ENCODE peak calls at places on chromosomes 1 and 21, in six cellular contexts. R is GM23338, U is heart right ventricle, F is prostate gland, O is left ventricle myocardium inferior, S is H9. W is an unnamed sample. For H3K27me3, the result is how much of the 10 kb centered on the place peaks cover.

GRCh38 chr1:94281361-94282142 is 44.2 kb upstream of the ARHGAP29 start:
- DNase-seq in R (no peak), U (no peak), F (no peak), O (no peak), S (no peak), W (no peak)

GRCh38 chr1:167518331-167518700 is at the start of gene CD247:
- DNase-seq in R (no peak), U (no peak), F (no peak), O (no peak), S (no peak), W (no peak)

GRCh38 chr1:24830680-24831272 is 85.5 kb downstream of the CLIC4 start:
- DNase-seq in R (peak), U (no peak), F (no peak), O (no peak), S (no peak), W (no peak)

GRCh38 chr1:246074421-246074820 is 432.7 kb downstream of the SMYD3 start:
- DNase-seq in R (no peak), U (no peak), F (no peak), O (no peak), S (no peak), W (no peak)

GRCh38 chr1:101239095-101240040 is 2.5 kb downstream of the S1PR1 start:
- DNase-seq in R (no peak), U (no peak), F (no peak), O (no peak), S (no peak), W (no peak)

GRCh38 chr1:60171793-60172192 is 98.2 kb upstream of the C1orf87 start:
- DNase-seq in R (no peak), U (no peak), F (no peak), O (no peak), S (no peak), W (no peak)

GRCh38 chr1:107243461-107243860 is 102.6 kb downstream of the NTNG1 start:
- DNase-seq in R (no peak), U (no peak), F (no peak), O (no peak), S (no peak), W (no peak)

GRCh38 chr1:191490303-191490702 is 668.0 kb upstream of the RGS18 start:
- DNase-seq in R (no peak), U (no peak), F (no peak), O (no peak), S (no peak), W (no peak)

GRCh38 chr1:98053471-98054366 is 132.9 kb upstream of the DPYD start:
- DNase-seq in R (peak), U (peak), F (peak), O (peak), S (peak), W (peak)

GRCh38 chr1:232528472-232529089 is 101.4 kb downstream of the SIPA1L2 start:
- DNase-seq in R (no peak), U (no peak), F (no peak), O (no peak), S (no peak), W (no peak)

GRCh38 chr21:42734323-42734971 is 81.0 kb downstream of the PDE9A start:
- DNase-seq in R (no peak), U (no peak), F (no peak), O (no peak), S (no peak), W (no peak)

GRCh38 chr1:151710187-151710586 is 6.4 kb downstream of the CELF3 start:
- DNase-seq in R (peak), U (no peak), F (no peak), O (no peak), S (peak), W (peak)

GRCh38 chr1:22444856-22445255 is 6.8 kb upstream of the ZBTB40 start:
- DNase-seq in R (no peak), U (no peak), F (no peak), O (no peak), S (no peak), W (no peak)

GRCh38 chr1:11880911-11881748 is 22.4 kb upstream of the NPPB start:
- DNase-seq in R (no peak), U (peak), F (no peak), O (peak), S (no peak), W (no peak)

GRCh38 chr1:51515312-51515960 is 3.6 kb downstream of the EPS15 start:
- DNase-seq in R (no peak), U (no peak), F (no peak), O (no peak), S (no peak), W (no peak)
- H3K27ac ChIP-seq in R (no peak), U (peak), F (peak), O (peak), S (no peak), W (no peak)

GRCh38 chr1:154503898-154504297 is 1.7 kb upstream of the SHE start:
- DNase-seq in R (no peak), U (no peak), F (no peak), O (no peak), S (no peak), W (no peak)
- H3K27me3 ChIP-seq in R (half or more), U (under half), F (under half), O (under half), S (under half), W (half or more)

GRCh38 chr1:81808760-81809159 is 8.0 kb downstream of the ADGRL2 start:
- DNase-seq in R (peak), U (no peak), F (no peak), O (no peak), S (no peak), W (peak)

GRCh38 chr1:81809808-81810207 is 9.1 kb downstream of the ADGRL2 start:
- DNase-seq in R (no peak), U (no peak), F (no peak), O (no peak), S (no peak), W (no peak)

GRCh38 chr1:81812712-81813111 is 12.0 kb downstream of the ADGRL2 start:
- DNase-seq in R (no peak), U (no peak), F (no peak), O (no peak), S (no peak), W (no peak)

GRCh38 chr1:81813691-81814090 is 13.0 kb downstream of the ADGRL2 start:
- DNase-seq in R (no peak), U (no peak), F (no peak), O (no peak), S (no peak), W (no peak)

DNA sequence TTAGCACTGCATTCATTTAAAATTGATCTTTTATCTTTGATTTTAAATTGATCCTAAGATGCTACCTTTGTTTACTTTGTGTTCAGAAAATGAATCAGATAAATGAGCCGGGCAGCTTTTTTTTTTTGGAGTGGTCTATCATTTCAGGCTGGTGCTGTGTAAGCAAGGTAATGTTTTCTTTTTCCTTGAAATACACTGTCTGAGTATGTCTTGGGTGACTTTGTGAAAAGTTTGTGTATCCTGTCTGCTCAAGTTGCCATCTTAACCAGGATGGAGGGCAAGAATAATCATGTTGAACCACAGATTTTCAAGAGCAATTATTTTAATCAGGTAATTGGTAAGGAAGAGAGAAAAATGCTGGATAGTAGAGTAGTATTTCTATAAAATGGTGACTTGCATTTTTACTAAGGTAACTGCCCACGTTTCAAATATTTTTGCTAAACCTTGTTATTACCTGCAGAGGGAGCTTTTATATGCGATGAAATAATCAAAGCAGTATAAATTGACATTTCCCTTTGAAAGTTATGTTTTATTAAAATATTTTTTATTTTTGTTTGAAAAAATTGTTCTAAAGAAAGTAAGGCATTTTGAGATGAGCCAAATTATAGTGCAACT is 11.1 kb downstream of the ADGRL2 start:
- DNase-seq in R (no peak), U (no peak), F (no peak), O (no peak), S (no peak), W (no peak)
- TF ChIP-seq CTCF in R (no peak), U (peak), F (no peak), O (peak), S (no peak), W (no peak)

GRCh38 chr21:45460611-45461368 is 55.8 kb downstream of the COL18A1 start:
- DNase-seq in R (no peak), U (no peak), F (no peak), O (no peak), S (no peak), W (no peak)

GRCh38 chr21:45459171-45460010 is 54.4 kb downstream of the COL18A1 start:
- DNase-seq in R (no peak), U (peak), F (no peak), O (peak), S (no peak), W (no peak)

GRCh38 chr21:45458281-45459170 is 53.6 kb downstream of the COL18A1 start:
- DNase-seq in R (no peak), U (peak), F (no peak), O (peak), S (no peak), W (no peak)

GRCh38 chr21:45461369-45461750 is 56.4 kb downstream of the COL18A1 start:
- DNase-seq in R (no peak), U (no peak), F (no peak), O (peak), S (no peak), W (no peak)

DNA sequence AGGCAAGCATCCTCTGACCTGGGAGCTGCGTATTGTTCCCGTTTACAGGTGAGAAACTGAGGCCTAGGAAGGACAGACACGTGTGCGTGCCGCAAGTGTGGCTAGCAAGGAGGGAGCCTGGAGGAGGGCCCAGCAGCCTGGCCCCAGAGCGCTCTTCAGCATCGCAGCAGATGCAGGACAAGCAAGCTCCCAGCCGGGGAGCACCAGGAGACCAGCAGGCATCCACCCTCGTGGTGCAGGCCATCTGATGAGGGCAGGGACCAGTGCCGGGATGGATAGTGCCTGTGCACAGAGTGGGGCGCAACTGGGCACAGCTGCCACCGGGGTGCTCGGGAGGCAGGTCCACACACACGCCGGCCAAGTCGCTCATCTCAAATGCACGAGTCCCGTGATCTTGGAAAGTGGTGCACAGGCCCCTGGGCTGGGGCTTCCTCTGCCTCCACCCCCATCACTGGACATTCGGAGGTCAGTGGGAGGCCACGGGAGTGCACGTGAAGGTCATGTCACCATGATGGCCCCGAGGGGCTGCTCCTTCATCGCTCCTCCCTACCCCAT is 55.1 kb downstream of the COL18A1 start:
- DNase-seq in R (no peak), U (no peak), F (no peak), O (peak), S (no peak), W (no peak)
- H3K27ac ChIP-seq in R (no peak), U (no peak), F (no peak), O (no peak), S (no peak), W (no peak)

GRCh38 chr1:39926343-39926769 is 24.6 kb upstream of the MYCL start:
- DNase-seq in R (no peak), U (no peak), F (no peak), O (no peak), S (no peak), W (no peak)
- H3K27me3 ChIP-seq in R (under half), U (under half), F (under half), O (under half), S (under half), W (under half)

GRCh38 chr1:85599076-85599491 is 18.5 kb downstream of the CCN1 start:
- DNase-seq in R (no peak), U (no peak), F (no peak), O (no peak), S (no peak), W (no peak)
- TF ChIP-seq CTCF in R (no peak), U (no peak), F (no peak), O (no peak), S (no peak), W (no peak)

DNA sequence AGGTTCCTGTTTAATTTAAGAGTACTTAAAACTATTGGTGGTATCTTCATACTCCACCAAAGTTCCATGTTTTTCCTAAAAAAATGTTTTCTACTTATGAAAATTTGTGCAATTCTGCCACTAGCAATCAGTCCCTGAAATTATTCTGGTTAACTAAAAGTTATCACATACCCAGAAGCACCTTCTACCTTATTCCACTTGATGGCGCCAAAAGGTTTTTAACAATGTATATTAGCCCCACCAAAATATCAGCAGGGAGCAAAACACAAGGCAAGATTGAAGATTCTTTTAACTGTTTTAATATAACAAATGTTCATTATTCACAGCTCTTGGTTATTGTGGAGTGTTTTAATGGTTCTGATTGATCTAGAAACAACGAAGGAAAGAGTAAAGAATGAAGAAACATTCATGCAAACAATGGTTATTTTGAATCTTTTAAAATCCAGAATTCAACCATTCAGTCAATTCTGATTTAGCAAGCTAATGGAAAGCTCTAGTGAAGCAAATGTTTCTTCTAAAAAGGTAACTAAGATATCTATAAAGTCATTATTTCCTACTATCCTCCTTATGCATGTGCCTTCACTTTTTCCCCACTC is 67.2 kb downstream of the TTLL7 start:
- DNase-seq in R (peak), U (no peak), F (peak), O (no peak), S (no peak), W (peak)
- H3K27ac ChIP-seq in R (no peak), U (no peak), F (no peak), O (no peak), S (no peak), W (no peak)

GRCh38 chr1:178088651-178089050 is 5.3 kb upstream of the RASAL2 start:
- DNase-seq in R (no peak), U (no peak), F (no peak), O (no peak), S (no peak), W (no peak)

GRCh38 chr1:178093958-178094751 is at the start of gene RASAL2:
- DNase-seq in R (peak), U (peak), F (peak), O (peak), S (peak), W (peak)

GRCh38 chr1:178094752-178095645 is 1.1 kb downstream of the RASAL2 start:
- DNase-seq in R (no peak), U (no peak), F (no peak), O (no peak), S (no peak), W (no peak)

GRCh38 chr1:178093150-178093957 is 550 bp upstream of the RASAL2 start:
- DNase-seq in R (peak), U (peak), F (peak), O (peak), S (peak), W (peak)

DNA sequence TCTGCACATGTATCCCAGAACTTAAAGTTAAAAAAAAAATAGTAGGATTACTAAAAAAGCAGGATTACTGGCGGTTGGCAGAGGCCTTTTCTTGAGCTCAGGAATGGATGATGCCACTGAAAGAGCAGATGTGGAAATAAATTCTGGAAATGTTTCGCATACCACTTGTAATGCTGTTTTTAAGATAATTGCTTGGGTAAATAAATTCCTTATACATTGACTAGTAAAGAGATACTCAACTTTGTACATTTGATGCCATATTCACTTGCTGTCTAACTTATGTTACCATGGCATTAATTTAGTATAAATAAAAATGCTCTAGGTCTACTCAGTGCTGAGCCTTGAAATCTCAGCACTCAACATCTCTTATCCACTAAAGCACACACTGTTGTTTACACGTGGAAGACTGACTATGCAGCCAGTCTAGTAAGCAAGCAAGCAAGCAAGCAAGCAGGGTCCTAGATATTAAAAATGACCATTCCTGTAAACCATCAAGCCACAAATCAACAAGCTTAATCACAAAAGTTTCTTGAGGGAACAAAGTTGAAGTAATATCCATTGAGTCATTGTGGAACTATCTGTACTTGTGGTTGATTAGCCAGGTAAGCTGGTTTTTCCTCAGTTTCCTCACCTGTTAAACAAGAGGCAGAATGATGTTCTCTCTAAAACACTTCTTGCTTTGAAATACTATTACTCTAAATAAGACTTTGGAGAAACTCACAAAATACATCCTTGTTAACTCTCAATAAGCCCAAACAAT is 1.7 kb upstream of the RASAL2 start:
- DNase-seq in R (no peak), U (no peak), F (no peak), O (no peak), S (no peak), W (no peak)
- H3K27me3 ChIP-seq in R (under half), U (under half), F (under half), O (under half), S (under half), W (under half)